ENCODE peak calls at places on chromosomes 13 and 19, in six cellular contexts. V, I, C, N, A and O are unnamed samples.

GRCh38 chr13:73793361-73793760 is 340.8 kb downstream of the KLF12 start:
- DNase-seq in V (no peak), I (no peak), C (no peak), N (no peak), A (no peak), O (no peak)

GRCh38 chr19:39936622-39937021 is 2.2 kb upstream of the FCGBP start:
- DNase-seq in V (no peak), I (no peak), C (no peak), N (no peak), A (no peak), O (no peak)

GRCh38 chr19:14305706-14306105 is 75.5 kb upstream of the ADGRE5 start:
- DNase-seq in V (no peak), I (no peak), C (no peak), N (no peak), A (no peak), O (no peak)

GRCh38 chr13:26880741-26881140 is 120.2 kb upstream of the GPR12 start:
- DNase-seq in V (no peak), I (no peak), C (no peak), N (no peak), A (no peak), O (no peak)

GRCh38 chr13:39451860-39452301 is 151.1 kb downstream of the LHFPL6 start:
- DNase-seq in V (peak), I (no peak), C (no peak), N (peak), A (no peak), O (no peak)

GRCh38 chr19:3024870-3025515 is 4.1 kb downstream of the TLE2 start:
- DNase-seq in V (no peak), I (no peak), C (no peak), N (no peak), A (peak), O (no peak)

GRCh38 chr19:35609881-35610353 is 2.6 kb upstream of the HAUS5 start:
- DNase-seq in V (no peak), I (no peak), C (no peak), N (no peak), A (no peak), O (no peak)

GRCh38 chr13:33229446-33230177 is 55.9 kb downstream of the STARD13 start:
- DNase-seq in V (no peak), I (no peak), C (no peak), N (peak), A (no peak), O (no peak)

GRCh38 chr13:90362718-90363117 is 984.8 kb upstream of the MIR17HG start:
- DNase-seq in V (peak), I (no peak), C (no peak), N (no peak), A (no peak), O (no peak)

GRCh38 chr13:109904218-109904617 is 117.8 kb upstream of the IRS2 start:
- DNase-seq in V (peak), I (no peak), C (no peak), N (no peak), A (no peak), O (no peak)

GRCh38 chr19:3365447-3366103 is 808 bp upstream of the NFIC start:
- DNase-seq in V (peak), I (no peak), C (no peak), N (peak), A (no peak), O (no peak)

GRCh38 chr13:72541674-72542073 is 185.8 kb downstream of the MZT1 start:
- DNase-seq in V (no peak), I (no peak), C (no peak), N (no peak), A (no peak), O (no peak)

GRCh38 chr13:21045101-21045500 is 16.3 kb downstream of the LATS2 start:
- DNase-seq in V (no peak), I (no peak), C (no peak), N (no peak), A (no peak), O (no peak)

GRCh38 chr13:62014299-62014698 is 598.6 kb upstream of the PCDH20 start:
- DNase-seq in V (peak), I (no peak), C (no peak), N (peak), A (no peak), O (no peak)

GRCh38 chr13:65959305-65959704 is 1270.8 kb downstream of the PCDH9 start:
- DNase-seq in V (peak), I (no peak), C (no peak), N (no peak), A (no peak), O (no peak)

GRCh38 chr13:37446503-37446902 is 152.1 kb downstream of the POSTN start:
- DNase-seq in V (peak), I (no peak), C (no peak), N (no peak), A (no peak), O (no peak)